ENCODE peak calls at places on chromosomes 4 and X, in five cellular contexts. B, H, E, D and W are unnamed samples.

GRCh38 chr4:148091896-148092295 is 350.3 kb downstream of the NR3C2 start:
- DNase-seq in B (no peak), H (no peak), E (no peak), D (no peak), W (no peak)

GRCh38 chrX:143634373-143634685 is 1.6 kb downstream of the SLITRK4 start:
- DNase-seq in B (no peak), H (no peak), E (no peak), D (no peak), W (no peak)

GRCh38 chr4:74266081-74266480 is 42.2 kb upstream of the EPGN start:
- DNase-seq in B (no peak), H (peak), E (no peak), D (no peak), W (no peak)

GRCh38 chr4:183337349-183337748 is 15.1 kb upstream of the CLDN24 start:
- DNase-seq in B (no peak), H (no peak), E (no peak), D (no peak), W (no peak)

GRCh38 chrX:38335382-38335781 is 8.1 kb upstream of the RPGR start:
- DNase-seq in B (no peak), H (no peak), E (no peak), D (no peak), W (no peak)

GRCh38 chrX:17842769-17843525 is 18.2 kb downstream of the RAI2 start:
- DNase-seq in B (no peak), H (no peak), E (no peak), D (no peak), W (no peak)

GRCh38 chr4:150217804-150218203 is 139.6 kb downstream of the DCLK2 start:
- DNase-seq in B (no peak), H (no peak), E (no peak), D (no peak), W (no peak)

GRCh38 chr4:23822181-23822580 is 67.7 kb downstream of the PPARGC1A start:
- DNase-seq in B (no peak), H (peak), E (no peak), D (no peak), W (peak)

GRCh38 chrX:10090319-10090718 is 66.5 kb upstream of the CLCN4 start:
- DNase-seq in B (no peak), H (peak), E (no peak), D (no peak), W (no peak)

GRCh38 chr4:48108309-48109073 is 25.6 kb downstream of the TXK start:
- DNase-seq in B (no peak), H (peak), E (no peak), D (no peak), W (no peak)

GRCh38 chr4:181792641-181793612 is 450.3 kb upstream of the TENM3 start:
- DNase-seq in B (no peak), H (no peak), E (no peak), D (no peak), W (no peak)

GRCh38 chr4:124883642-124884041 is 171.1 kb upstream of the ANKRD50 start:
- DNase-seq in B (no peak), H (peak), E (no peak), D (no peak), W (no peak)

GRCh38 chr4:152344001-152344400 is 191.9 kb downstream of the FBXW7 start:
- DNase-seq in B (no peak), H (peak), E (no peak), D (no peak), W (no peak)

GRCh38 chr4:7450775-7451433 is 16.2 kb upstream of the PSAPL1 start:
- DNase-seq in B (no peak), H (no peak), E (no peak), D (no peak), W (no peak)

GRCh38 chrX:25015486-25016360 is at the start of gene ARX:
- DNase-seq in B (no peak), H (peak), E (no peak), D (no peak), W (no peak)

GRCh38 chr4:3849140-3849539 is 83.0 kb downstream of the ADRA2C start:
- DNase-seq in B (no peak), H (no peak), E (no peak), D (no peak), W (no peak)

GRCh38 chr4:98645527-98645926 is 12.9 kb downstream of the TSPAN5 start:
- DNase-seq in B (no peak), H (no peak), E (no peak), D (no peak), W (no peak)